ENCODE peak calls at places on chromosomes 2 and 18, in five cellular contexts. O, R, I, M and D are unnamed samples.

GRCh38 chr18:48227206-48227605 is 182.0 kb downstream of the ZBTB7C start:
- DNase-seq in O (no peak), R (no peak), I (no peak), M (no peak), D (no peak)

GRCh38 chr2:223026357-223027110 is 25.5 kb upstream of the KCNE4 start:
- DNase-seq in O (no peak), R (no peak), I (no peak), M (no peak), D (no peak)

GRCh38 chr2:219500135-219500534 is 1.4 kb downstream of the GMPPA start:
- DNase-seq in O (no peak), R (no peak), I (no peak), M (peak; percentile 32), D (no peak)

GRCh38 chr2:58540680-58541079 is 299.6 kb upstream of the FANCL start:
- DNase-seq in O (no peak), R (no peak), I (no peak), M (no peak), D (no peak)

GRCh38 chr18:6561893-6562292 is 147.2 kb upstream of the L3MBTL4 start:
- DNase-seq in O (no peak), R (no peak), I (no peak), M (no peak), D (no peak)

GRCh38 chr18:7084080-7084765 is 33.4 kb downstream of the LAMA1 start:
- DNase-seq in O (no peak), R (no peak), I (no peak), M (peak; percentile 64), D (no peak)

GRCh38 chr2:49948091-49948490 is 793.8 kb upstream of the FSHR start:
- DNase-seq in O (no peak), R (no peak), I (no peak), M (no peak), D (no peak)

GRCh38 chr2:195709901-195710300 is 52.9 kb downstream of the SLC39A10 start:
- DNase-seq in O (no peak), R (no peak), I (no peak), M (no peak), D (no peak)

GRCh38 chr18:11980555-11981382 is 538 bp upstream of the IMPA2 start:
- DNase-seq in O (peak; percentile 100), R (peak; percentile 99), I (peak; percentile 100), M (peak; percentile 93), D (peak; percentile 86)

GRCh38 chr18:12657048-12657848 is 659 bp downstream of the SPIRE1 start:
- DNase-seq in O (peak; percentile 34), R (peak; percentile 52), I (peak; percentile 81), M (peak; percentile 37), D (no peak)

GRCh38 chr2:152594792-152595191 is 122.5 kb downstream of the PRPF40A start:
- DNase-seq in O (no peak), R (peak; percentile 75), I (no peak), M (no peak), D (no peak)

GRCh38 chr2:96308248-96308647 is 2.9 kb upstream of the SNRNP200 start:
- DNase-seq in O (no peak), R (no peak), I (no peak), M (no peak), D (no peak)

GRCh38 chr2:159206736-159207380 is 79.6 kb downstream of the WDSUB1 start:
- DNase-seq in O (no peak), R (no peak), I (no peak), M (no peak), D (no peak)

GRCh38 chr2:64945973-64946736 is 43.0 kb upstream of the SLC1A4 start:
- DNase-seq in O (peak; percentile 38), R (peak; percentile 19), I (peak; percentile 69), M (no peak), D (no peak)

GRCh38 chr18:6362559-6363129 is 52.1 kb downstream of the L3MBTL4 start:
- DNase-seq in O (no peak), R (no peak), I (no peak), M (no peak), D (no peak)

GRCh38 chr2:29782531-29782930 is 138.9 kb downstream of the ALK start:
- DNase-seq in O (no peak), R (no peak), I (no peak), M (no peak), D (no peak)

GRCh38 chr18:40911582-40912254 is 1043.3 kb upstream of the PIK3C3 start:
- DNase-seq in O (no peak), R (no peak), I (no peak), M (peak; percentile 14), D (no peak)

GRCh38 chr18:31610841-31611240 is 19.2 kb downstream of the TTR start:
- DNase-seq in O (peak; percentile 57), R (no peak), I (no peak), M (no peak), D (no peak)

GRCh38 chr2:190835303-190835930 is 45.2 kb upstream of the GLS start:
- DNase-seq in O (no peak), R (peak; percentile 55), I (no peak), M (peak; percentile 86), D (peak; percentile 63)

GRCh38 chr2:54728669-54729120 is 5.2 kb downstream of the EML6 start:
- DNase-seq in O (no peak), R (no peak), I (no peak), M (peak; percentile 88), D (peak; percentile 31)

GRCh38 chr2:102154364-102154763 is 11.8 kb downstream of the IL1R1 start:
- DNase-seq in O (no peak), R (no peak), I (no peak), M (no peak), D (no peak)

GRCh38 chr2:174076948-174077347 is 111.8 kb upstream of the SP3 start:
- DNase-seq in O (no peak), R (no peak), I (no peak), M (no peak), D (no peak)

GRCh38 chr2:32647180-32647651 is 19.4 kb downstream of the TTC27 start:
- DNase-seq in O (no peak), R (no peak), I (no peak), M (peak; percentile 95), D (no peak)

GRCh38 chr18:26429535-26429934 is 118.8 kb downstream of the KCTD1 start:
- DNase-seq in O (no peak), R (no peak), I (no peak), M (peak; percentile 80), D (peak; percentile 67)

DNA sequence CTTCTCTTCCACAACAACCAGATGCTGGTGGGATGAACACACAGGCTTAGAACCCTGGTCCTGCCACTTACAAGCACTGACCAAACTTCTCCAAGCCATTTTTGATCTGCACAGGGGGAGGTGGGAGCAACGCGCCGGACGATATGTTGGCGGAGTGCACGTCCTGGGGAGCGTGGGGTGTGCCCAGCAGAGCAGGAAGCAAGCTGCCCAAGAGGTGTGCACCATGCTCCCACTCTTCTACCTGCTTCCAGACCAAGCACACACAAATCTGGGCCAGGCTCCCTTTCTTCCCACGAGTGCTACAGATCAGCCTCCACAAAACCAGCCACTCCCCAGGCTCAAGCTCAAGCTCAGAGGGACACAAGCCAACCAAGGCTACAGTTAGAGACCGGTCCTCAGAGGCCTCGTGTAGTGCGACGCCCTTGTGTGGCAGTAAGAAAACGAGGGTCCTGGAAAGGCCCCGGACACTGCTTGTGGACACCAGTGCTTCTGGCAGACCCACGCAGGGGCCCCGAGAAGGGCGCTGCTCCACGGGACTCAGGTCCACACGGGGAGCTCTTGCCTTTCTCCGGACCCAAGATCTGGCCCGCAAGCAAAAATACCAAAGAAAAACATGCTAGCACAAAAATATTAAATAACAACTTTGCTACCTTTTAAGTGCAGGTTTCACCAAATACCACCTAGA is 52.0 kb downstream of the ANO7 start:
- DNase-seq in O (no peak), R (no peak), I (peak; percentile 45), M (no peak), D (no peak)
- TF ChIP-seq CTCF in O (no peak), R (no peak), I (no peak), M (no peak), D (no peak)

DNA sequence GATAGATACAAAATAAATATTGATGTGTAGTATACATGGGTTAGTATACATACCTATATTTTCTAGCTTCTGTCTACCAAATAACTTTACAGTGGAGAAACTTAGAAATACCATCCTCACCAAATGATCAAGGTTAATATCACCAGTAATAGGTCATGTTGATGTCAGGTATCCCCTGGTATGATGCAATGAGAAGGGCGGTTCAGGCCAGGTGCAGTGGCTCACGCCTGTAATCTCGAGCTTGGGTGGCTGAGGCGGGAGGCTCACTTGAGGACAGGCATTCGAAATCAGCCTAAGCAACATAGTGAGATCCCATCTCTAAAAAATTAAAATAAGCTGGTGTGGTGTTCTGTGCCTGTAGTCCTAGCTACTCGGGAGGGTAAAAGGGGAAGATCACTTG is 38.6 kb downstream of the CIB4 start:
- DNase-seq in O (no peak), R (no peak), I (no peak), M (no peak), D (no peak)
- H3K27me3 ChIP-seq in O (peaks cover 5% of the 10 kb centered on the region), R (peaks cover 2% of the 10 kb centered on the region), I (peaks cover 7% of the 10 kb centered on the region), M (peaks cover 11% of the 10 kb centered on the region), D (peaks cover 11% of the 10 kb centered on the region)

GRCh38 chr2:230879271-230879882 is 14.6 kb downstream of the ITM2C start:
- DNase-seq in O (no peak), R (no peak), I (no peak), M (no peak), D (no peak)

GRCh38 chr2:230877737-230878598 is 13.2 kb downstream of the ITM2C start:
- DNase-seq in O (no peak), R (no peak), I (peak; percentile 43), M (no peak), D (no peak)

GRCh38 chr2:230881840-230882239 is 17.1 kb downstream of the ITM2C start:
- DNase-seq in O (no peak), R (no peak), I (no peak), M (no peak), D (no peak)

GRCh38 chr2:230878599-230878965 is 13.8 kb downstream of the ITM2C start:
- DNase-seq in O (no peak), R (no peak), I (peak; percentile 37), M (no peak), D (no peak)

GRCh38 chr2:230879891-230880290 is 15.1 kb downstream of the ITM2C start:
- DNase-seq in O (no peak), R (no peak), I (no peak), M (no peak), D (no peak)
- H3K36me3 ChIP-seq in O (peaks cover 18% of the 10 kb centered on the region), R (no peaks in the 10 kb centered on the region), I (no peaks in the 10 kb centered on the region), M (no peaks in the 10 kb centered on the region), D (peaks cover 7% of the 10 kb centered on the region)

DNA sequence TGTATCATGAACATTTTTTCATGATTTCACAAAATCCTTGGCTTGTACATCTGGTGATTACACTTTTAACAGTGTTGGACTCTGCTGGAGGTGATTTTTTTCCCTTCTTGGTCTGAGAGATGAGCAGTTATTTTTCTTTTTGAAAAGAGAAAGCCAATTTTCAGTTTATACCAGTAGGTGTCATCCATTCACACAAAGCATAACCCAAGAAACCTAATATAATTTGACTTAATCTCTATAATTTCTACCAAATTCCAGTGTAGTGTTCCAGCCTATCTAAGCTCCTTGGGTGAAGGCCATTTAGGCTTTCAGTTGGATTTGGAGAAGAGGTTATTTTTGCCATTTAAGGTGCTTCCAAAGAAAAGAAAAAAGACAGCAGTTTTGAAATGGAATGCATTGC is 7.7 kb upstream of the ICOS start:
- DNase-seq in O (no peak), R (no peak), I (no peak), M (no peak), D (no peak)
- TF ChIP-seq CTCF in O (no peak), R (no peak), I (peak; percentile 48), M (peak; percentile 39), D (peak; percentile 33)